ENCODE peak calls at places on chromosomes 13 and 19, in seven cellular contexts. A is PC-3, Q is fibroblast of pulmonary artery, W is nephron progenitor cell, O is breast epithelium, X is astrocyte of the spinal cord, L is epithelial cell of esophagus. S is an unnamed sample.

GRCh38 chr13:38045278-38046048 is 175.9 kb upstream of the TRPC4 start:
- DNase-seq in A (peak), Q (peak), W (no peak), O (no peak), X (peak), L (peak), S (peak)

GRCh38 chr13:67229438-67230242 is 496 bp downstream of the PCDH9 start:
- DNase-seq in A (peak), Q (no peak), W (no peak), O (no peak), X (no peak), L (peak), S (no peak)

GRCh38 chr13:102344410-102344809 is 57.4 kb downstream of the FGF14 start:
- DNase-seq in A (no peak), Q (no peak), W (no peak), O (no peak), X (no peak), L (no peak), S (no peak)

GRCh38 chr13:47858678-47859050 is 142.4 kb downstream of the SUCLA2 start:
- DNase-seq in A (peak), Q (peak), W (no peak), O (no peak), X (peak), L (peak), S (peak)

GRCh38 chr13:88246239-88246638 is 575.1 kb downstream of the SLITRK5 start:
- DNase-seq in A (no peak), Q (no peak), W (no peak), O (no peak), X (no peak), L (peak), S (no peak)

GRCh38 chr19:10283301-10283733 is 3.4 kb upstream of the ICAM4 start:
- DNase-seq in A (peak), Q (no peak), W (no peak), O (no peak), X (no peak), L (peak), S (no peak)

GRCh38 chr19:49862411-49863253 is 4.7 kb downstream of the PNKP start:
- DNase-seq in A (no peak), Q (no peak), W (peak), O (no peak), X (no peak), L (no peak), S (peak)

GRCh38 chr13:109769921-109770320 is 16.5 kb downstream of the IRS2 start:
- DNase-seq in A (no peak), Q (no peak), W (no peak), O (no peak), X (no peak), L (no peak), S (no peak)

GRCh38 chr19:51138549-51138979 is 3.5 kb upstream of the SIGLEC7 start:
- DNase-seq in A (no peak), Q (peak), W (no peak), O (no peak), X (no peak), L (no peak), S (no peak)

GRCh38 chr13:23695711-23696512 is 125.7 kb downstream of the TNFRSF19 start:
- DNase-seq in A (no peak), Q (no peak), W (no peak), O (no peak), X (no peak), L (peak), S (no peak)

GRCh38 chr13:108342369-108343289 is 73.1 kb downstream of the TNFSF13B start:
- DNase-seq in A (peak), Q (peak), W (no peak), O (no peak), X (peak), L (peak), S (peak)

GRCh38 chr13:34678154-34678553 is 263.9 kb upstream of the NBEA start:
- DNase-seq in A (peak), Q (peak), W (no peak), O (no peak), X (no peak), L (peak), S (peak)

GRCh38 chr13:86201477-86201876 is 402.3 kb upstream of the SLITRK6 start:
- DNase-seq in A (no peak), Q (no peak), W (no peak), O (no peak), X (no peak), L (no peak), S (no peak)

GRCh38 chr13:80215368-80215767 is 125.6 kb downstream of the SPRY2 start:
- DNase-seq in A (peak), Q (peak), W (no peak), O (no peak), X (peak), L (peak), S (no peak)

GRCh38 chr13:60386250-60386649 is 10.8 kb upstream of the TDRD3 start:
- DNase-seq in A (no peak), Q (no peak), W (no peak), O (no peak), X (no peak), L (no peak), S (no peak)

GRCh38 chr19:32550666-32551065 is 30.3 kb upstream of the PDCD5 start:
- DNase-seq in A (no peak), Q (no peak), W (no peak), O (no peak), X (no peak), L (no peak), S (no peak)

GRCh38 chr13:75318138-75318833 is 163.7 kb downstream of the TBC1D4 start:
- DNase-seq in A (no peak), Q (no peak), W (no peak), O (no peak), X (no peak), L (no peak), S (no peak)

GRCh38 chr19:925912-926594 is at the start of gene ARID3A:
- DNase-seq in A (no peak), Q (peak), W (peak), O (no peak), X (no peak), L (peak), S (no peak)

GRCh38 chr19:40424637-40425449 is 949 bp downstream of the SERTAD1 start:
- DNase-seq in A (no peak), Q (peak), W (no peak), O (no peak), X (peak), L (no peak), S (no peak)

GRCh38 chr13:92297971-92298942 is 899.8 kb downstream of the GPC5 start:
- DNase-seq in A (no peak), Q (no peak), W (no peak), O (no peak), X (no peak), L (no peak), S (no peak)

GRCh38 chr19:48393559-48394330 is at the start of gene GRIN2D:
- DNase-seq in A (peak), Q (peak), W (peak), O (no peak), X (peak), L (no peak), S (peak)

GRCh38 chr13:109610517-109610916 is 175.9 kb downstream of the IRS2 start:
- DNase-seq in A (peak), Q (peak), W (peak), O (no peak), X (no peak), L (peak), S (no peak)

GRCh38 chr13:27905650-27906049 is 14.2 kb upstream of the PDX1 start:
- DNase-seq in A (no peak), Q (no peak), W (no peak), O (no peak), X (no peak), L (no peak), S (peak)

GRCh38 chr13:83372786-83373185 is 509.5 kb downstream of the SLITRK1 start:
- DNase-seq in A (no peak), Q (no peak), W (no peak), O (no peak), X (no peak), L (peak), S (peak)

GRCh38 chr19:2552859-2553258 is 76.9 kb downstream of the GADD45B start:
- DNase-seq in A (peak), Q (no peak), W (no peak), O (no peak), X (no peak), L (no peak), S (no peak)

GRCh38 chr13:25478186-25478585 is 106.4 kb downstream of the ATP8A2 start:
- DNase-seq in A (peak), Q (no peak), W (no peak), O (no peak), X (no peak), L (peak), S (peak)

GRCh38 chr13:64633948-64634347 is 2596.2 kb downstream of the PCDH9 start:
- DNase-seq in A (no peak), Q (no peak), W (no peak), O (no peak), X (peak), L (peak), S (peak)

GRCh38 chr13:96992633-96993032 is 1.6 kb downstream of the OXGR1 start:
- DNase-seq in A (no peak), Q (no peak), W (no peak), O (no peak), X (no peak), L (no peak), S (no peak)

GRCh38 chr19:46429999-46430398 is 1.3 kb upstream of the PNMA8C start:
- DNase-seq in A (no peak), Q (no peak), W (no peak), O (no peak), X (no peak), L (no peak), S (no peak)

GRCh38 chr13:100508996-100509395 is 79.6 kb downstream of the GGACT start:
- DNase-seq in A (no peak), Q (no peak), W (no peak), O (no peak), X (no peak), L (no peak), S (no peak)

GRCh38 chr13:78602561-78603239 is 652 bp downstream of the POU4F1 start:
- DNase-seq in A (no peak), Q (no peak), W (no peak), O (no peak), X (no peak), L (no peak), S (peak)

GRCh38 chr19:44602071-44602470 is 11.3 kb upstream of the IGSF23 start:
- DNase-seq in A (no peak), Q (no peak), W (no peak), O (no peak), X (no peak), L (peak), S (no peak)

GRCh38 chr13:106213028-106213427 is 322.4 kb downstream of the EFNB2 start:
- DNase-seq in A (no peak), Q (no peak), W (no peak), O (no peak), X (no peak), L (no peak), S (no peak)

GRCh38 chr19:34678085-34678412 is 571 bp downstream of the ZNF302 start:
- DNase-seq in A (no peak), Q (no peak), W (no peak), O (no peak), X (no peak), L (no peak), S (no peak)

GRCh38 chr13:108315955-108316354 is 46.4 kb downstream of the TNFSF13B start:
- DNase-seq in A (no peak), Q (no peak), W (no peak), O (no peak), X (no peak), L (no peak), S (no peak)

GRCh38 chr13:36685912-36686311 is 12.1 kb downstream of the SERTM1 start:
- DNase-seq in A (peak), Q (peak), W (no peak), O (no peak), X (peak), L (peak), S (no peak)

GRCh38 chr19:42343344-42344110 is 18.1 kb downstream of the MEGF8 start:
- DNase-seq in A (no peak), Q (no peak), W (peak), O (no peak), X (no peak), L (no peak), S (no peak)
- TF ChIP-seq CTCF in A (peak), Q (peak), W (no peak), O (no peak), X (no peak), L (no peak), S (no peak)

GRCh38 chr19:4123615-4124568 is at the start of gene MAP2K2:
- DNase-seq in A (peak), Q (peak), W (peak), O (peak), X (peak), L (peak), S (peak)
- TF ChIP-seq CTCF in A (no peak), Q (no peak), W (no peak), O (peak), X (no peak), L (no peak), S (no peak)

DNA sequence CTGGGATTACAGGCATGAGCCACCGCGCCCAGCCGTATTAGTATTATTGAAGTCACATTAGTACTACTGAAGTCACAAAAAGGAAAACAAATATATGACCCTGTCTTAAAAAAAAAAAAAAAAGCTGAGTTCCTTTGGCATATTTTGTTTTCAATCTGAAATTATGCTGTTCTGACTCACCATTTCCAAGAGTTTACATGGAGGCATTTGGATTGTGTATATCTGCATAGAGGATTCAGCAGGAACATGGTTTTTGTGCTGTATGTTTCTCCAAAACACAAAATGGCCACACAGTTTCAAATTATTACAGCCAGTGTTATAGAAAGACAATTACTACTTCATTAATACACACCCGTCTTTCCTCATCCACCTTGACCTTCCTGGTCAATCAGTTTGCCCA is 103.5 kb upstream of the TSC22D1 start:
- DNase-seq in A (no peak), Q (no peak), W (no peak), O (no peak), X (no peak), L (no peak), S (peak)
- TF ChIP-seq CTCF in A (no peak), Q (no peak), W (no peak), O (no peak), X (no peak), L (no peak), S (no peak)

GRCh38 chr19:19606021-19606420 is 12.5 kb downstream of the PBX4 start:
- DNase-seq in A (peak), Q (no peak), W (no peak), O (no peak), X (no peak), L (peak), S (no peak)
- TF ChIP-seq CTCF in A (no peak), Q (no peak), W (no peak), O (no peak), X (no peak), L (no peak), S (no peak)

GRCh38 chr13:95614641-95615245 is 29.8 kb downstream of the DZIP1 start:
- DNase-seq in A (peak), Q (no peak), W (no peak), O (no peak), X (no peak), L (peak), S (no peak)
- TF ChIP-seq CTCF in A (no peak), Q (no peak), W (no peak), O (no peak), X (no peak), L (peak), S (no peak)

DNA sequence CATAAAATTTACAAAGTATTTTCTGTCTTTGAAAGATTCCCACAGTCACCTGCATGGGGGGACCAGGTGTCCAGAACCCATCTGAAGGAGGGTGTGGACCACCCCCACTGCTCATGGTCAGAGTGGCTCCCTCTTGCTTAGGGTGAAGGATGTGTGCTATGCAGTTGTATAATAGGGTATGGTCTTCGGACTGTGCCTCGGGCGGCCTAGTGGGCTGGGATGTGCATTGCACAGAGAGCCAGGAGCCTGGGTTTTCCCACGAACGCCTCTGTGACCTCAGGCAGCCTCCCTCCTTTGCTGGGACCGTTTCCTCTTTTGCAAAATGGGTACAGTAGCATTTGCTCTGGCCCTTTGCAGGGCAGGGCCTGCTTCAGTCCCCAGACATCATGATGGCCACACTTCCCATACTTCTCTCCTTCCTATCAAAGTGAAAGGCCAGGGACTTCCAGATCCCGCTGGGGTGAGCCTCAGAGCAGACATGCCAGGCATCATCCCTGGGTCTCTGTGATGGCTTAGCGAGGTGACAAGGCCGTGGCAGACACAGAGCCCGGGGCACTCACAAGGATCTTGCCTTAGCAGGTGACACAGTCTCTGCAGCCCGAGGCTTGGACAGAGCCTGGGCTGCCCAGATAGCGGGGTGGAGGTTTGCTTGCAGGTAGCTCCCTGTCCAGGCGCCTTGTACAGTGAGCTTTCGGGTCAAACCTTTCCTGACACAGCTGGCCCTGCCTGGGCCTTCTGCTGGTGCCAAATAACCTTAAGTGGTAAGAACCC is 59.4 kb upstream of the ZNF536 start:
- DNase-seq in A (no peak), Q (no peak), W (no peak), O (no peak), X (no peak), L (no peak), S (no peak)
- TF ChIP-seq CTCF in A (no peak), Q (no peak), W (no peak), O (no peak), X (no peak), L (no peak), S (no peak)

GRCh38 chr19:36379510-36379819 is 464 bp upstream of the ZFP14 start:
- DNase-seq in A (no peak), Q (no peak), W (no peak), O (no peak), X (no peak), L (peak), S (no peak)

GRCh38 chr19:36377541-36378178 is 1.3 kb downstream of the ZFP14 start:
- DNase-seq in A (no peak), Q (no peak), W (no peak), O (no peak), X (no peak), L (no peak), S (no peak)

GRCh38 chr19:36373638-36374156 is 5.3 kb downstream of the ZFP14 start:
- DNase-seq in A (no peak), Q (no peak), W (no peak), O (no peak), X (no peak), L (no peak), S (no peak)

GRCh38 chr19:36378625-36379509 is at the start of gene ZFP14:
- DNase-seq in A (peak), Q (peak), W (peak), O (peak), X (peak), L (peak), S (peak)
- TF ChIP-seq CTCF in A (peak), Q (peak), W (no peak), O (peak), X (peak), L (peak), S (no peak)

S was measured in foreskin fibroblast.